ENCODE peak calls at places on chromosomes 4 and X, in seven cellular contexts. O, R, Y, N, T, P and G are unnamed samples.

GRCh38 chr4:164357957-164358356 is 396.0 kb upstream of the SMIM31 start:
- DNase-seq in R (no peak), Y (peak), P (no peak), T (peak), N (no peak), O (peak), G (no peak)

GRCh38 chrX:25020391-25021131 is 4.8 kb upstream of the ARX start:
- DNase-seq in N (no peak), P (no peak), T (peak), R (peak), Y (peak), O (no peak), G (peak)

GRCh38 chr4:128796934-128797333 is 12.6 kb upstream of the JADE1 start:
- DNase-seq in R (no peak), N (no peak), T (no peak), Y (no peak), P (no peak), O (no peak), G (no peak)

GRCh38 chr4:67723949-67724348 is 23.0 kb upstream of the UBA6 start:
- DNase-seq in Y (peak), R (peak), T (no peak), O (no peak), N (no peak), P (no peak), G (peak)

GRCh38 chr4:3253808-3254207 is 4.8 kb downstream of the MSANTD1 start:
- DNase-seq in N (no peak), Y (no peak), P (no peak), R (peak), T (no peak), O (no peak), G (no peak)

GRCh38 chr4:83043801-83044407 is 8.9 kb downstream of the COPS4 start:
- DNase-seq in P (no peak), Y (no peak), R (no peak), N (peak), O (peak), T (no peak), G (no peak)

GRCh38 chr4:8319061-8319460 is 49.5 kb downstream of the HTRA3 start:
- DNase-seq in R (no peak), P (no peak), Y (no peak), N (no peak), T (no peak), O (no peak), G (peak)

GRCh38 chrX:139823806-139824205 is 109.0 kb downstream of the ATP11C start:
- DNase-seq in P (no peak), O (peak), R (no peak), N (peak), Y (no peak), T (no peak), G (no peak)

GRCh38 chrX:10756365-10756915 is 136.1 kb upstream of the MID1 start:
- DNase-seq in N (peak), O (peak), R (no peak), Y (peak), T (peak), P (no peak), G (no peak)

GRCh38 chr4:40963912-40964478 is 214.2 kb downstream of the NSUN7 start:
- DNase-seq in N (no peak), R (no peak), T (no peak), O (peak), Y (no peak), P (no peak), G (no peak)

GRCh38 chr4:54400802-54401201 is 171.7 kb downstream of the PDGFRA start:
- DNase-seq in R (no peak), Y (peak), P (no peak), O (peak), T (peak), N (peak), G (no peak)

GRCh38 chrX:86914569-86914968 is 603.0 kb upstream of the KLHL4 start:
- DNase-seq in T (no peak), N (no peak), O (no peak), Y (no peak), P (no peak), R (no peak), G (no peak)

DNA sequence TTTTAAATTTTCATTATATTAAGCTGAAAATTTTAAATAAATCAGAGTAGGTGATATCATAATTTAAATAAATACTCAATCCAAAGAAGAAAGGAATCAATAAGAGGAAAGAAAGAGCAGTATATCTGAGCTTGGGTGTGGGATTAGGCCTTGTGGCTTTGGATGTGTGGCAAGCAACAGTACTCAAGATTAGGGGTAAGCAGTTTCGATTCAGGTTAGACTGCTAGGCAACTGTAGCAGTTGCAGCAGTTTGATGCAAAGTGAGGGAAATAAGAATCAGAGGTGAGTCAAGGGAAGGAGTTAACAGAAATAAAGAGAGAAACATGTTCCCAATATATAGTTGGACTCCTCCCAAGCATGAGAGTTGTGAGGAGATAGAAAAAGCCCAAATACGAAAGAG is 599.6 kb upstream of the KLHL4 start:
- DNase-seq in Y (no peak), T (no peak), N (no peak), R (no peak), P (no peak), O (no peak), G (no peak)
- H2AK5ac ChIP-seq in Y (no peak), T (no peak), N (no peak), R (no peak), P (no peak), O (no peak), G (no peak)

DNA sequence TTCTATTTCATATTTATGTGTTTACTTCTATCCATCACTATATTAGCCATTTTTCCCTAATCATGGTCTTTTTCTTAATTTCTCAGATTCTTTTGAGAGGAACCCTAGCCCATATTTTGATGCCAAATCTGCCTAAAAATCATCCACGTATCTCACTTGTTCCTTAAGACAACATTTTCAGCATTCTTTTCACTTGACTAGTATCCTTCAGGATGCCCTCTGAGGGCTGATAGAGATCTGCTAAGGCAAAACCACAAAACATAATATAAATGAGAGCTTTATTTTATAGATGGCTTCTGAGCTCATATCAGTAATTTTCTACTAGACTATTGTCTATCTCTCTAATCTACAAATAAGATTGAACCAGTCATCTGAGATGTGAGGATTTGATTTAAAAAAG is 341.9 kb downstream of the GPM6A start:
- DNase-seq in O (peak), P (no peak), Y (peak), N (no peak), R (no peak), T (peak), G (no peak)
- H2AK5ac ChIP-seq in O (no peak), P (no peak), Y (no peak), N (no peak), R (no peak), T (no peak), G (no peak)

DNA sequence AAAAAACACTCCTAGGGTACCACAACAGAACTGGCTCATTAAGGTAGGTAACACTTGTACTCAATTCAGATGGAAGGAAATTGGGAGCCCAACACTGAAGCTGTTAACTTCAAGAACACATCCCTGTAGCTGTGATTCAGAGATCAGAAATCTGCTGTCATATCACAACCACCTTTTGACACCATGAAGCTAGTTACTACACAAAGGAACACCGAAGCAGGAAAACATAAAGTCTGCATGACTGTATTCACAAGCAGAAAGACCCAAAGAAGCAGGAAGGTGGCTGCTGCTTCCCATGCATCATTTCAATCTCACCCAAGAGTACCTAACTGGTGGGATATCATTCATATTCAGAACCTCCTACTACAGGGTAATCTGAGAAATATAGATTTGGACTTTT is 7.7 kb downstream of the SMIM10L2A start:
- DNase-seq in N (no peak), P (no peak), O (no peak), R (no peak), Y (no peak), T (no peak), G (no peak)
- H2AK5ac ChIP-seq in N (no peak), P (no peak), O (no peak), R (no peak), Y (no peak), T (no peak), G (no peak)

GRCh38 chr4:1746265-1746691 is 25.0 kb downstream of the TACC3 start:
- DNase-seq in O (peak), T (peak), Y (peak), N (peak), R (peak), P (peak), G (peak)
- H2AK5ac ChIP-seq in O (no peak), T (no peak), Y (no peak), N (no peak), R (no peak), P (peak), G (no peak)

DNA sequence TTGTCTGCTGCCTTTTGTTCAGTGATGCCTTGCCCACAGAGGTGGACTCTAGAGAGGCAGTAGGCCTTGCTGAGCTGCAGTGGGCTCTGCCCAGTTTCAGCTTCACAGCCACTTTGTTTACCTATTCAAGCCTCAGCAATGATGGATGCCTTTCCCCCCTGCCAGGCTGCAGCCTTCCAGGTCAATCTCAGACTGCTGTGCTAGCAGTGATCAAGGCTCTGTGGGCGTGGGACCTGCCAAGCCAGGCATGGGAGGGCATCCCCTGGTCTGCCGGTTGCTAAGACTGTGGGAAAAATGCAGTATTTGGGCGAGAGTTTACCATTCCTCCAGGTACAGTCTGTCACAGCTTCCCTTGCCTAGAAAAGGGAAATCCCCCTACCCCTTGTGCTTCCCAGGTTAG is 175.2 kb upstream of the PBDC1 start:
- DNase-seq in Y (no peak), T (no peak), R (no peak), O (no peak), N (no peak), P (no peak), G (no peak)
- H2AK5ac ChIP-seq in Y (no peak), T (no peak), R (no peak), O (no peak), N (no peak), P (no peak), G (no peak)

DNA sequence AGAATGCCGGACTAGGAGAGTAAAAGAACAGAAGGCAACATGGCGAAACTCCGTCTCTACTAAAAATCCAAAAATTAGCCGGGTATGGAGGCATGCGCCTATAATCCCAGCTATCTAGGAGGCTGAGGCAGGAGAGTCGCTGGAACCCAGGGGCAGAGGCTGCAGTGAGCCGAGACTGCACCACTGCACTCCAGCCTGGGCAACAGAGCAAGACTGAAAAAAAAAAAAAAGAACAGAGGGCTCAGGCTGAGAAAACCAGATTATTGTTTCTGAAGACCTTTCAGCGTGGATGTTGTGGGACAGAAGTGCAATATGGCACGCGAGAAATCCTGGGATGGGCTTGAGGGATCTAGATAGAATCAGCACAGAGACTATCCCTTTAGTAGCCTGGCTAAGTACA is 45.2 kb downstream of the TIGD2 start:
- DNase-seq in Y (no peak), N (no peak), R (no peak), P (no peak), T (no peak), O (no peak), G (no peak)
- H2AK5ac ChIP-seq in Y (no peak), N (no peak), R (no peak), P (no peak), T (no peak), O (no peak), G (no peak)